ENCODE peak calls at places on chromosomes 1 and 21, in seven cellular contexts. J is tibial artery, S is heart left ventricle, E is pancreas, V is fibroblast of lung, Q is HFF-Myc, C is IMR-90. Z is an unnamed sample.

GRCh38 chr1:55604194-55604593 is 389.0 kb upstream of the USP24 start:
- DNase-seq in J (no peak), S (no peak), E (no peak), V (no peak), Q (no peak), C (no peak), Z (no peak)

GRCh38 chr21:31678478-31678877 is 19.0 kb downstream of the SOD1 start:
- DNase-seq in J (no peak), S (no peak), E (no peak), V (no peak), Q (no peak), C (no peak), Z (no peak)

GRCh38 chr1:111878649-111879048 is 110.8 kb downstream of the KCND3 start:
- DNase-seq in J (no peak), S (no peak), E (no peak), V (no peak), Q (no peak), C (no peak), Z (no peak)

GRCh38 chr21:34693192-34693810 is 24.5 kb downstream of the CLIC6 start:
- DNase-seq in J (no peak), S (no peak), E (peak; percentile 23), V (peak; percentile 83), Q (peak; percentile 48), C (peak; percentile 74), Z (peak; percentile 14)

GRCh38 chr1:248688527-248689298 is 13.9 kb downstream of the OR14I1 start:
- DNase-seq in J (no peak), S (no peak), E (no peak), V (no peak), Q (no peak), C (no peak), Z (no peak)

GRCh38 chr1:38508272-38508671 is 351.3 kb downstream of the RRAGC start:
- DNase-seq in J (no peak), S (no peak), E (no peak), V (no peak), Q (no peak), C (no peak), Z (no peak)

GRCh38 chr1:30023300-30024022 is 699.9 kb downstream of the MATN1 start:
- DNase-seq in J (no peak), S (no peak), E (no peak), V (no peak), Q (no peak), C (no peak), Z (no peak)

GRCh38 chr1:78491311-78492071 is 717 bp downstream of the PTGFR start:
- DNase-seq in J (peak; percentile 79), S (no peak), E (peak; percentile 5), V (peak; percentile 37), Q (no peak), C (peak; percentile 61), Z (no peak)

GRCh38 chr1:12778061-12778460 is 4.5 kb downstream of the PRAMEF12 start:
- DNase-seq in J (no peak), S (no peak), E (no peak), V (no peak), Q (no peak), C (no peak), Z (no peak)

GRCh38 chr1:205500240-205501218 is 3.9 kb upstream of the CDK18 start:
- DNase-seq in J (no peak), S (no peak), E (no peak), V (no peak), Q (no peak), C (no peak), Z (no peak)

GRCh38 chr1:227887697-227888403 is 59.9 kb downstream of the WNT9A start:
- DNase-seq in J (peak; percentile 71), S (peak; percentile 63), E (no peak), V (peak; percentile 15), Q (no peak), C (no peak), Z (no peak)

GRCh38 chr1:47871799-47872353 is 125.3 kb downstream of the TRABD2B start:
- DNase-seq in J (peak; percentile 57), S (no peak), E (no peak), V (no peak), Q (no peak), C (no peak), Z (no peak)

GRCh38 chr1:7623886-7624285 is 147.2 kb upstream of the VAMP3 start:
- DNase-seq in J (no peak), S (no peak), E (no peak), V (no peak), Q (no peak), C (no peak), Z (no peak)

GRCh38 chr1:2200308-2200943 is 5.9 kb upstream of the FAAP20 start:
- DNase-seq in J (no peak), S (no peak), E (no peak), V (no peak), Q (no peak), C (no peak), Z (no peak)

GRCh38 chr1:39410915-39411436 is 80.5 kb upstream of the BMP8A start:
- DNase-seq in J (peak; percentile 91), S (peak; percentile 87), E (peak; percentile 77), V (peak; percentile 94), Q (peak; percentile 81), C (peak; percentile 94), Z (peak; percentile 78)

GRCh38 chr1:11429226-11429625 is 49.7 kb upstream of the DISP3 start:
- DNase-seq in J (no peak), S (no peak), E (no peak), V (no peak), Q (no peak), C (no peak), Z (no peak)

GRCh38 chr1:11180342-11180744 is 8.8 kb upstream of the ANGPTL7 start:
- DNase-seq in J (no peak), S (no peak), E (no peak), V (peak; percentile 67), Q (peak; percentile 35), C (peak; percentile 49), Z (no peak)

GRCh38 chr1:181452746-181453145 is 30.6 kb upstream of the CACNA1E start:
- DNase-seq in J (no peak), S (no peak), E (no peak), V (no peak), Q (no peak), C (no peak), Z (no peak)

GRCh38 chr1:197441990-197442389 is 173.9 kb downstream of the CRB1 start:
- DNase-seq in J (peak; percentile 75), S (peak; percentile 51), E (no peak), V (peak; percentile 96), Q (no peak), C (peak; percentile 74), Z (peak; percentile 94)

GRCh38 chr1:94539496-94539895 is 2.1 kb downstream of the F3 start:
- DNase-seq in J (peak; percentile 71), S (peak; percentile 76), E (no peak), V (no peak), Q (no peak), C (peak; percentile 55), Z (no peak)

GRCh38 chr1:244788493-244789275 is 46.8 kb upstream of the COX20 start:
- DNase-seq in J (no peak), S (no peak), E (no peak), V (no peak), Q (no peak), C (no peak), Z (no peak)

GRCh38 chr1:54239603-54240002 is 39.6 kb downstream of the MRPL37 start:
- DNase-seq in J (peak; percentile 70), S (no peak), E (no peak), V (no peak), Q (no peak), C (no peak), Z (no peak)

DNA sequence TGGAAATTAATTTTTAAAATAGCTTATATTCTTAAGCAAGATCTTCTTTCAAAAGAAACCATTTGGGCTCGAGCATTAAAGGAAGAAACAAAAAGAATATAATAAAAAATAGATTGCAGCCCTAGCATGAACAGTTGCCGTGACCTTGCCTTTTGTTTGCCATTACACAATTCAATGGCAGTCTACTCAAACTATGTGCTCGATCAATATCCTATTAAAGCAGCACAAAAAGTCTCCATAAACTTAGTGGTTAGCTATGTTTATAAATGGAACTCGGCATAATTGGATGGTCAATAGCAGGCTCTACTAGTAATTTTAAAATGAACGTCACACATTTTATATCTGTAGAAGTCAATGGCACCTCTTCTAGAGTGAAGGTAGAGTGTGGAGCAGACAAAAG is 256.5 kb downstream of the NFIA start:
- DNase-seq in J (no peak), S (no peak), E (peak; percentile 16), V (no peak), Q (no peak), C (no peak), Z (no peak)
- H3K4me3 ChIP-seq in J (peak overlapping the region; percentile 26), S (peak overlapping the region; percentile 3), E (peak overlapping the region; percentile 13), V (peak overlapping the region; percentile 39), Q (no peak overlapping the region), C (no peak overlapping the region), Z (no peak overlapping the region)

GRCh38 chr1:46522969-46523320 is 28.5 kb downstream of the KNCN start:
- DNase-seq in J (no peak), S (no peak), E (no peak), V (no peak), Q (no peak), C (no peak), Z (no peak)
- H3K4me3 ChIP-seq in J (no peak overlapping the region), S (no peak overlapping the region), E (no peak overlapping the region), V (no peak overlapping the region), Q (no peak overlapping the region), C (no peak overlapping the region), Z (no peak overlapping the region)

GRCh38 chr1:211925016-211925415 is 94.5 kb upstream of the LPGAT1 start:
- DNase-seq in J (no peak), S (no peak), E (no peak), V (no peak), Q (no peak), C (no peak), Z (no peak)
- H3K4me3 ChIP-seq in J (no peak overlapping the region), S (no peak overlapping the region), E (no peak overlapping the region), V (no peak overlapping the region), Q (no peak overlapping the region), C (no peak overlapping the region), Z (no peak overlapping the region)

DNA sequence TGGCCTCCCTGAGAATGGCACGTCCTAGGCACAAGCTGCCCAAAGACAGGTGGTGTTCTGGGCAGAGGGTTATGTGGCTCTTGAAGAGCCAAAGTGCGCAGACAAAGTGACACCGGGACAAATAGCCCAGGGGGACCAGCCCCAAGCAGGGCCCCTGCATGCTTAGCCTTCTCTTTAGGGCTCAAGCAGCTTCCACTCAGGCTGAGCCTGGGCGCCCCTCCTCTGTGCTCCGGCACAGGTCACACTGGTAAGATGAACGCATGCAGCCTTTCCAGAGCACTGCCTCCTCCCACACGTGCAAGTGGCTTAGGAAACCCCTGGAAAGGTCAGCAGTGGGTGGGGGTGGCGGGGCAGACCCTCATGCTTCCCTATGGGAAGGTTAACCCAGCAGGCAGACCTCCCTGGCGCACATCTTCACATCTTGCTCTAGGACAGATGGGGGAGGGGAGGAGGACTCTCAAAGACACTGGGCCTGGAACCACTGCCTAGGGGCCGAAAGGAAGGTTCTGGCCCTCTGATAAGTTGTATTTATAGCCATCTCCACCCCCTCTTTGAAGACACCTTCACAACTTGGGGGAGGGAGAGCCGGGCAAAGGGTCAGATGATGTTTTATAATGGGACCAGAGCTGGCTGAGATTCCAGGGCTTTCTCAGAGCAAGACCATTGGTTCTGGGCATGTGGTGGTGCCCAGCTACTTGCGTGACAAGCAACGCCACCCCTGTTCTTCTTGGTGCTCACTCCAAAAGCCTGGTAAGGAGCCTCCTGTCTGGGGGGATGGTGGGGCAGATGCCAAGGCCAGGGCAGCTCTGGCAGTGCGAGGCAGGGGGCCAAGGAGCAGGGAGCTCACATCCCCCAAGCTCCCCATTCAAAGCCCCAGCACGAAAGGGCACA is 5.5 kb downstream of the KLHL21 start:
- DNase-seq in J (no peak), S (no peak), E (no peak), V (no peak), Q (no peak), C (no peak), Z (no peak)
- H3K4me3 ChIP-seq in J (peak overlapping the region; percentile 17), S (no peak overlapping the region), E (no peak overlapping the region), V (peak overlapping the region; percentile 25), Q (no peak overlapping the region), C (no peak overlapping the region), Z (no peak overlapping the region)

GRCh38 chr1:153921803-153922075 is 1.0 kb downstream of the GATAD2B start:
- DNase-seq in J (no peak), S (no peak), E (no peak), V (no peak), Q (no peak), C (no peak), Z (no peak)
- H3K4me3 ChIP-seq in J (peak overlapping the region; percentile 100), S (peak overlapping the region; percentile 78), E (peak overlapping the region; percentile 75), V (peak overlapping the region; percentile 78), Q (peak overlapping the region; percentile 89), C (peak overlapping the region; percentile 89), Z (peak overlapping the region; percentile 78)

Z was measured in skeletal muscle cell.